ENCODE peak calls at places on chromosomes 5 and 9, in six cellular contexts. C is K562, S is GM12878, R is GM12892, Q is H1, T is HepG2. Y is an unnamed sample.

GRCh38 chr5:141951341-141951781 is 6.6 kb downstream of the PCDH12 start:
- DNase-seq in C (peak), S (no peak), R (peak), Q (peak), T (no peak), Y (peak)

GRCh38 chr5:110115485-110115884 is 425.8 kb downstream of the MAN2A1 start:
- DNase-seq in C (no peak), S (no peak), R (no peak), Q (no peak), T (no peak), Y (no peak)

GRCh38 chr5:88944751-88945507 is 61.9 kb upstream of the MEF2C start:
- DNase-seq in C (no peak), S (no peak), R (no peak), Q (no peak), T (no peak), Y (no peak)

GRCh38 chr5:139884144-139884543 is 88.5 kb downstream of the PSD2 start:
- DNase-seq in C (no peak), S (no peak), R (no peak), Q (no peak), T (no peak), Y (no peak)

GRCh38 chr9:134585021-134585561 is 56.5 kb upstream of the COL5A1 start:
- DNase-seq in C (no peak), S (no peak), R (no peak), Q (no peak), T (no peak), Y (no peak)

GRCh38 chr9:121360975-121361374 is 9.1 kb downstream of the STOM start:
- DNase-seq in C (no peak), S (no peak), R (no peak), Q (no peak), T (no peak), Y (no peak)

GRCh38 chr9:109834855-109835254 is 54.9 kb downstream of the PALM2AKAP2 start:
- DNase-seq in C (no peak), S (no peak), R (no peak), Q (no peak), T (no peak), Y (no peak)

GRCh38 chr9:125534934-125535701 is 171.9 kb downstream of the MAPKAP1 start:
- DNase-seq in C (no peak), S (no peak), R (no peak), Q (no peak), T (no peak), Y (no peak)

GRCh38 chr5:18102733-18103132 is 468.5 kb downstream of the TAF11L14 start:
- DNase-seq in C (no peak), S (no peak), R (no peak), Q (no peak), T (no peak), Y (no peak)

GRCh38 chr9:83935276-83935890 is 14.2 kb upstream of the KIF27 start:
- DNase-seq in C (no peak), S (no peak), R (no peak), Q (no peak), T (no peak), Y (no peak)

GRCh38 chr5:80254767-80255424 is 952 bp downstream of the SERINC5 start:
- DNase-seq in C (no peak), S (no peak), R (no peak), Q (no peak), T (no peak), Y (no peak)

GRCh38 chr5:174229640-174230350 is 184.3 kb downstream of the NSG2 start:
- DNase-seq in C (no peak), S (no peak), R (no peak), Q (no peak), T (no peak), Y (no peak)

GRCh38 chr5:96177303-96177869 is 215.7 kb upstream of the ELL2 start:
- DNase-seq in C (no peak), S (peak), R (no peak), Q (no peak), T (peak), Y (no peak)

GRCh38 chr5:44665101-44665701 is 143.5 kb upstream of the MRPS30 start:
- DNase-seq in C (no peak), S (no peak), R (no peak), Q (no peak), T (no peak), Y (no peak)

GRCh38 chr9:17942498-17942897 is 363.6 kb downstream of the SH3GL2 start:
- DNase-seq in C (no peak), S (no peak), R (no peak), Q (no peak), T (no peak), Y (no peak)

GRCh38 chr9:447230-448025 is 232.8 kb downstream of the DOCK8 start:
- DNase-seq in C (peak), S (no peak), R (no peak), Q (no peak), T (no peak), Y (peak)

GRCh38 chr9:86257406-86257805 is 2.1 kb downstream of the C9orf153 start:
- DNase-seq in C (no peak), S (no peak), R (no peak), Q (no peak), T (no peak), Y (no peak)

GRCh38 chr5:153831976-153832375 is 206.7 kb downstream of the FAM114A2 start:
- DNase-seq in C (peak), S (peak), R (no peak), Q (no peak), T (peak), Y (no peak)

GRCh38 chr9:132350861-132351315 is 3.9 kb downstream of the SETX start:
- DNase-seq in C (no peak), S (no peak), R (no peak), Q (no peak), T (no peak), Y (no peak)

GRCh38 chr5:71537681-71538080 is 49.5 kb upstream of the MCCC2 start:
- DNase-seq in C (no peak), S (no peak), R (no peak), Q (no peak), T (no peak), Y (no peak)

GRCh38 chr5:78920604-78921003 is 64.5 kb downstream of the ARSB start:
- DNase-seq in C (peak), S (no peak), R (no peak), Q (no peak), T (no peak), Y (no peak)

GRCh38 chr5:124053340-124053739 is 541.4 kb downstream of the CSNK1G3 start:
- DNase-seq in C (no peak), S (no peak), R (no peak), Q (no peak), T (no peak), Y (no peak)

GRCh38 chr9:76161103-76161502 is 233.1 kb downstream of the RFK start:
- DNase-seq in C (no peak), S (no peak), R (no peak), Q (no peak), T (no peak), Y (no peak)

GRCh38 chr9:131605770-131606590 is 60.7 kb downstream of the PRRT1B start:
- DNase-seq in C (peak), S (no peak), R (no peak), Q (no peak), T (peak), Y (no peak)

GRCh38 chr9:113631811-113632665 is 168.5 kb downstream of the RGS3 start:
- DNase-seq in C (no peak), S (no peak), R (no peak), Q (no peak), T (no peak), Y (no peak)

GRCh38 chr5:3741372-3741770 is 145.7 kb downstream of the IRX1 start:
- DNase-seq in C (no peak), S (no peak), R (no peak), Q (no peak), T (no peak), Y (no peak)

GRCh38 chr9:136268318-136268717 is 22.7 kb upstream of the QSOX2 start:
- DNase-seq in C (no peak), S (no peak), R (no peak), Q (no peak), T (peak), Y (no peak)

GRCh38 chr9:136268776-136269175 is 23.2 kb upstream of the QSOX2 start:
- DNase-seq in C (no peak), S (no peak), R (no peak), Q (no peak), T (no peak), Y (no peak)

GRCh38 chr9:136264803-136265405 is 19.3 kb upstream of the QSOX2 start:
- DNase-seq in C (no peak), S (no peak), R (no peak), Q (no peak), T (no peak), Y (no peak)

GRCh38 chr9:136265561-136266355 is 20.1 kb upstream of the QSOX2 start:
- DNase-seq in C (no peak), S (no peak), R (no peak), Q (no peak), T (no peak), Y (no peak)

DNA sequence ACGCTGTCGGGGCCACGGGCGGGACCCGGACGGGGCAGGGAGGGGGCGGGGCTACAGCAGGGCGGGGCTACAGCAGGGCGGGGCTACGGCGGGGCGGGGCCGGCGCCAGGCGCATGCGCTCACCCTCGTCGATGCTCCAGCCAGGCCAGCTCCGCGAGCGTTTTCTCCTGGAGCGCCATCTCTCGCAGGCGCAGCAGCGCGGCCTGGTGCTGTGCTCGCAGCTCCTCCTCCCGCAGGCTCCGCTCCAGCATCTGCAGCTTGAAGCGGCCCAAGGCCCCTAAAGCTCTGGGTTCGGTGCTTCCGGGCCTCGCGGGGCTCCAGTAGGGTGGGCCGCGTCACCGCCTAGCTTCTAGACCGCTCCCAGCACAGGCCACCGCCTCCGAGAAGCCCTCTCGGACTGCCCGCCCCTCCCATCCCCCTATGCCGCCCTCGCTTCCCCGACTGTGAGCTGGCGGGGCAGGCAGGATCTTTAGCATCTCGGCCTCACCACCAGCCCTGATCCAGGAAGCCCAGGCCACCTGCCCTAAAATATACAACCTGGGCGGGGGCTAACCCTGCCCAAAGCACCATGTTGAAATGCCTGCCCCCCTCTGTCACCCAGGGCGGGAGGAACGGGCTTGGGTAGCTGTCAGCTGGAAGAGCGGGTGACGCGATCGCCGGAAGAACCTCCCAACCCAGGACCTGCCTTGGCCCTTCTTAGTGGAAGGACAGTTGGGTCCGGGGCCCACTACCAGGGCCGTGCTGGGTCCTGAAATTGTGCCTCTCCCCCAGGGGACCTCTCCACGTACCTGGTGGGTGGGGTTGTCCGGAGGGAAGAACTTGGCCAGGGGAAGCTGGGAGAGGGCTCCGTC is 21.9 kb upstream of the QSOX2 start:
- DNase-seq in C (peak), S (no peak), R (peak), Q (peak), T (peak), Y (peak)
- TF ChIP-seq POLR2A in C (no peak), S (peak), R (peak), Q (peak), T (no peak), Y (peak)

DNA sequence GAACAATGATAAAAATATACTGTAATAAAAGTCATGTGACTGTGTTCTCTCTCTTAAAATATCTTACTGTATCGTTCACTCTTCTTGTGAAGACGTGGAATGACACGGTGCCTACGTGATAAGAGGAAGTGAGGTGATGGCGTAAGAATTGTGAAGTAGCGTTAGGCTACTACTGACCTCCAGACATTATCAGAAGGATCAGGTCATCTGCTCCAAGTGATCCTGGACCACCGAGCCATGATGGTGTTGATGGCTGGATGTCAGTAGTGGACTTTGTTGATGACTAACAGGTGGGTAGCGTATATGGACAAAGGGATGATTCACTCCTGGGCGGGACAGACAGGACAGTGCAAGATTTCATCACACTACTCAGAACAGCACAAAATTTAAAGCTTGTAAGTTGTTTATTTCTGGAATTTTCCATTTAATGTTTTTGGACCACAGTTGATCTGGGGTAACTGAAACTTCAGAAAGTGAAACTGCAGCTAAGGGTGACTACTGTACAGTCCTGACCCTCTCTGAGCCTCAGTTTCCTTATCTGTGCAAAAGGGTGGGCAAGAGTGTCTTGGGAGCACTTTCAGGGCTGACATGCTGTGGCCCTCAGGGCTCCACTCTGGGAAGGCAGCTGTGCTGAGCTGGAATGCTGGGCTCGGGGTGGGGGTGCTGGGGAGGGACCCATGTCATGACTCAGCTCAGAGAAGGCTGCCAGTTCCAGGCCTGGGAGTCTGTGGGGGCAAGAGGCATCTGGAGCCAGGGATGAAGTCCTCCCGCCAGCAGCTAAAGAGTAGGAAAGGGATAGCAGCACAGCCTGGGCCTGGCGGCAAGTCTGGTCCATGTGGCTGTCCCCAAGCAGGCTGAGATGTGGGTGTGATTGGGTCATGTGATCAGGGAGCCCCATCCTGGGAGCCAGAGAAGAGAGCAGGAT is 12.6 kb downstream of the PDGFRB start:
- DNase-seq in C (peak), S (no peak), R (no peak), Q (no peak), T (peak), Y (no peak)
- TF ChIP-seq TAF1 in C (no peak), S (no peak), R (no peak), Q (no peak), T (no peak), Y (no peak)

GRCh38 chr9:128159073-128159783 is 837 bp upstream of the BBLN start:
- DNase-seq in C (peak), S (peak), R (no peak), Q (no peak), T (peak), Y (no peak)
- TF ChIP-seq POLR2A in C (peak), S (no peak), R (no peak), Q (no peak), T (no peak), Y (no peak)

DNA sequence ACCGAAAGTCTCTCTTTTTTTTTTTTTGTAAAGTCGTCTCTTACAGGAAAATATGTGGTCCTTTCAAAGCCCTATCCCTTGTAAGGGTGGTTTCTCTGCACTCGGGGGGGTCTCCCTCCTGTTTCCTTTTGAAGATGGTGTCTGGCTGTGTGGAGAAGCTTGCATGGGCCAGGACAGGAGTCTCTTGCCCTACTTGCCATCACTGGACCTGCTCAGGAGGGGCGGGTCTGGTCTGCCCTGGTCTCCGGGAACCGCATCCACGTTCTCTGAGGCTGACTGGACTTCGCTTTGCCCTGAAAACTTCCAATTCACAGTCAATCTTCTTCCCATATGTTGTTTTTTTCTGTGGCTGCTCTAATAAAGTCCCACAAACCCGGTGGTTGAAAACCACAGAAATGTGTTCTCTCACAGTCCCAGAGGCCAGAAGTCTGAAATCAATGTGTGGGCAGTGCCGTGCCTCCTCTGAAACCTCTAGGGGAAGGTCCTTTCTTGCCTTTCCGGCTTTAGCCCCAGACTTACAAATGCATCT is 92.9 kb upstream of the IER5L start:
- DNase-seq in C (no peak), S (peak), R (no peak), Q (no peak), T (no peak), Y (no peak)
- TF ChIP-seq TAF1 in C (no peak), S (no peak), R (no peak), Q (no peak), T (no peak), Y (no peak)

Y was measured in GM12891.